ENCODE peak calls at places on chromosomes 5 and 9, in six cellular contexts. W, C, F, V, M and A are unnamed samples.

GRCh38 chr5:96703384-96703910 is 41.3 kb downstream of the CAST start:
- DNase-seq in W (no peak), C (peak), F (no peak), V (peak), M (no peak), A (no peak)

GRCh38 chr5:160539431-160539830 is 117.8 kb downstream of the PTTG1 start:
- DNase-seq in W (no peak), C (no peak), F (peak), V (no peak), M (peak), A (no peak)

GRCh38 chr9:36992501-36993316 is 41.4 kb downstream of the PAX5 start:
- DNase-seq in W (peak), C (no peak), F (no peak), V (no peak), M (no peak), A (peak)

GRCh38 chr9:38087934-38088925 is 19.2 kb upstream of the SHB start:
- DNase-seq in W (peak), C (peak), F (no peak), V (peak), M (peak), A (no peak)

GRCh38 chr5:52710972-52711596 is 76.6 kb upstream of the ITGA1 start:
- DNase-seq in W (no peak), C (no peak), F (no peak), V (peak), M (no peak), A (no peak)

GRCh38 chr9:99634185-99634584 is 187.5 kb upstream of the NR4A3 start:
- DNase-seq in W (peak), C (no peak), F (no peak), V (no peak), M (no peak), A (no peak)

GRCh38 chr5:89338935-89339334 is 456.0 kb upstream of the MEF2C start:
- DNase-seq in W (peak), C (no peak), F (peak), V (peak), M (peak), A (peak)

GRCh38 chr5:89471115-89471514 is 588.1 kb upstream of the MEF2C start:
- DNase-seq in W (no peak), C (no peak), F (no peak), V (no peak), M (no peak), A (no peak)

GRCh38 chr5:38672059-38672791 is 115.8 kb upstream of the LIFR start:
- DNase-seq in W (peak), C (no peak), F (peak), V (peak), M (peak), A (no peak)

GRCh38 chr5:43389679-43390329 is 22.4 kb downstream of the CCL28 start:
- DNase-seq in W (peak), C (peak), F (peak), V (peak), M (peak), A (peak)

GRCh38 chr9:5958273-5958672 is 57.2 kb downstream of the RANBP6 start:
- DNase-seq in W (no peak), C (no peak), F (no peak), V (no peak), M (no peak), A (no peak)

GRCh38 chr5:127111112-127111511 is 37.8 kb upstream of the C5orf63 start:
- DNase-seq in W (no peak), C (no peak), F (no peak), V (no peak), M (no peak), A (no peak)

GRCh38 chr5:17169507-17169906 is 47.9 kb upstream of the BASP1 start:
- DNase-seq in W (peak), C (no peak), F (peak), V (peak), M (no peak), A (no peak)

GRCh38 chr5:24363789-24364534 is 280.8 kb downstream of the CDH10 start:
- DNase-seq in W (no peak), C (no peak), F (no peak), V (no peak), M (peak), A (no peak)

GRCh38 chr9:75101004-75101601 is 12.8 kb downstream of the OSTF1 start:
- DNase-seq in W (no peak), C (no peak), F (no peak), V (no peak), M (no peak), A (no peak)

GRCh38 chr9:4237748-4238511 is 61.9 kb downstream of the GLIS3 start:
- DNase-seq in W (no peak), C (no peak), F (peak), V (no peak), M (no peak), A (no peak)

GRCh38 chr5:141944086-141944485 is 13.9 kb downstream of the PCDH12 start:
- DNase-seq in W (no peak), C (no peak), F (no peak), V (no peak), M (no peak), A (no peak)

GRCh38 chr9:80177949-80178480 is 606.2 kb downstream of the TLE4 start:
- DNase-seq in W (peak), C (no peak), F (peak), V (no peak), M (no peak), A (no peak)

GRCh38 chr5:717143-717542 is 24.0 kb upstream of the TPPP start:
- DNase-seq in W (no peak), C (no peak), F (no peak), V (peak), M (no peak), A (no peak)

DNA sequence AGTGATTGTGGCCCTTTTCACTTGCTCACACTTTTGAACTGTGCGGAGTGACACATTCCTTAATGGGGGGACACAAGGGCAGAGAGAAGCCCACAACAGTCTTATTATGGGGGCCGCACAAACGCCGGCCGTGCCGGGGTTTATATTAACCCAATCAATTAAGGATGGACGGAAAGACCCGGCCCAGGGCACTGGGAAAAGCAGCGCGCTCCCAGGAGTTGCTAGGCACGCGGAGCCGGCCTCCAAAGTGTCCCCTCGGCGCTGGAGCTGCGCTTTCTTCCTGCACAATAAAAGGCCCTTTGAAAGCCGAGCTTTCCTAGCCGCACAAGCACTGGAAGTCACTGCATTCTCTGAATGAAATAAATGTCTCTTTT is 634.9 kb downstream of the IRX1 start:
- DNase-seq in W (no peak), C (no peak), F (no peak), V (no peak), M (no peak), A (no peak)
- H3K4me3 ChIP-seq in W (no peak), C (no peak), F (no peak), V (no peak), M (no peak), A (no peak)

DNA sequence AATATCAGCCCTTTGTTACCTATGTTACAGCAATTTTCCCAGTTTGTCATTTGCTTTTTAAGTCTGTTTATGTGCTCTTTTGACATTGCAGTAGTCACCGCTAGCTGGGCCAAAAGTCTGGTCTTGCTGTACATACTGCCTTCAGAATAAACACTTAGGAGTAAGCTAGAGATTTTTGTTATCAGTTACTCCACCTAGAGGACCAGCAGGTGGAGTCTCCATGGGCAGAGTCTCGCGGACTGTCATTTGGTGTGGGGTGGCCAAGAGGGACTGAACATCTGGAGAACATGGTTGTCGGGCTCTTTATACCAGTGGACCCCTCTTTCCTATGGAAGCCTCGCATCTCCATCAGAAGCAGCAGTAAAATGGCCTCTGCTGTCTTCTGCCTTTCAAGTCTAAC is 10.8 kb upstream of the MGAT1 start:
- DNase-seq in W (no peak), C (no peak), F (no peak), V (no peak), M (peak), A (no peak)
- TF ChIP-seq CTCF in W (no peak), C (no peak), F (no peak), V (no peak), M (peak), A (no peak)

GRCh38 chr9:68974431-68974830 is 39.5 kb downstream of the PRKACG start:
- DNase-seq in W (no peak), C (no peak), F (no peak), V (no peak), M (no peak), A (no peak)

GRCh38 chr9:68974901-68975300 is 39.0 kb downstream of the PRKACG start:
- DNase-seq in W (no peak), C (no peak), F (no peak), V (no peak), M (no peak), A (no peak)

GRCh38 chr9:68978054-68978453 is 35.9 kb downstream of the PRKACG start:
- DNase-seq in W (no peak), C (no peak), F (no peak), V (no peak), M (no peak), A (no peak)

GRCh38 chr9:68973619-68974018 is 40.3 kb downstream of the PRKACG start:
- DNase-seq in W (no peak), C (no peak), F (no peak), V (no peak), M (no peak), A (no peak)

DNA sequence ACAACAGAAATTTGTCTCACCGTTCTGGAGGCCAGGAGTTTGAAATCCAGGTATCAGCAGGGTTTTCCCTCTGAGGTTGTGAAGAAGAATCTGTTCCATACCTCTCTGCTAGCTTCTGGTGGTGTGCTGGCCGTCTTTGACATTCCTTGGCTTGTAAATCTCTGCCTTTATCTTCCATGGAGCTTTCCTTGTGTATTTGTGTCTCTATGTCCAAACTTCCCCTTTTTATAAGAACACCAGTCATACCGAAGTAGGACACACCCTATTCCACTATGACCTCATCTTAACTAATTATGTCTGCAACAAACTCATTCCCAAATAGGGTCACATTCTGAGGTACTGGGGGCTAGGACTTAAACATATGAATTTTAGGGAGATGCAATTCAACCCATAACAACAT is 38.3 kb downstream of the PRKACG start:
- DNase-seq in W (no peak), C (no peak), F (no peak), V (no peak), M (no peak), A (no peak)
- H3K4me3 ChIP-seq in W (no peak), C (no peak), F (no peak), V (no peak), M (no peak), A (no peak)

GRCh38 chr9:136098844-136099243 is 3.8 kb upstream of the NACC2 start:
- DNase-seq in W (no peak), C (no peak), F (no peak), V (no peak), M (no peak), A (no peak)

GRCh38 chr9:136098210-136098609 is 3.1 kb upstream of the NACC2 start:
- DNase-seq in W (no peak), C (no peak), F (no peak), V (no peak), M (no peak), A (no peak)

GRCh38 chr9:136095028-136095494 is at the start of gene NACC2:
- DNase-seq in W (peak), C (peak), F (peak), V (peak), M (peak), A (no peak)

GRCh38 chr9:136095495-136096058 is 488 bp upstream of the NACC2 start:
- DNase-seq in W (peak), C (no peak), F (no peak), V (peak), M (peak), A (no peak)

GRCh38 chr9:136096505-136097001 is 1.5 kb upstream of the NACC2 start:
- DNase-seq in W (no peak), C (no peak), F (no peak), V (no peak), M (no peak), A (no peak)
- TF ChIP-seq CTCF in W (no peak), C (no peak), F (no peak), V (no peak), M (no peak), A (no peak)

DNA sequence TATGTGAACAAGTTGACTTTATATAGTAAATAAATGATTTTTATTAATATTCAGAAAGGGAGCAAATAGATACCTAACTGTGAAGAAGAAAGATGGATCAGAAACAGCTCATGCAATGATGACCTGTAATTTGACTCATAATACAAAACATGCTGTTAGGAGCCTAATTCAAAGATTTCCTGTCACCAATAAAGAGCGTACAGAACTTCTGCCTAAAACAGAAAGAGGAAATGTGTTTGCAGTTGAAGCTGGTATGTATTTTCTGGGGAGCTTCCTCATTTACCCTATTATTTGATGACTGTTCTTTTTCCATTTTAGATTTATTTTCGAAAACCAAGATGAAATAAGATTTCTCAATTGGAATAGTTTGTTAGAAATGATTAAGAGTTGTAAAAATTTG is 11.4 kb downstream of the YTHDC2 start:
- DNase-seq in W (peak), C (no peak), F (no peak), V (no peak), M (no peak), A (no peak)
- H3K4me3 ChIP-seq in W (no peak), C (no peak), F (no peak), V (no peak), M (no peak), A (no peak)

GRCh38 chr5:145937432-145938250 is 1.3 kb downstream of the SH3RF2 start:
- DNase-seq in W (no peak), C (peak), F (peak), V (no peak), M (peak), A (no peak)

GRCh38 chr5:145941096-145941676 is 4.8 kb downstream of the SH3RF2 start:
- DNase-seq in W (peak), C (no peak), F (peak), V (no peak), M (peak), A (no peak)

GRCh38 chr5:145939532-145940065 is 3.2 kb downstream of the SH3RF2 start:
- DNase-seq in W (no peak), C (no peak), F (no peak), V (no peak), M (no peak), A (no peak)

GRCh38 chr5:145936401-145937131 is at the start of gene SH3RF2:
- DNase-seq in W (peak), C (peak), F (peak), V (peak), M (peak), A (no peak)

DNA sequence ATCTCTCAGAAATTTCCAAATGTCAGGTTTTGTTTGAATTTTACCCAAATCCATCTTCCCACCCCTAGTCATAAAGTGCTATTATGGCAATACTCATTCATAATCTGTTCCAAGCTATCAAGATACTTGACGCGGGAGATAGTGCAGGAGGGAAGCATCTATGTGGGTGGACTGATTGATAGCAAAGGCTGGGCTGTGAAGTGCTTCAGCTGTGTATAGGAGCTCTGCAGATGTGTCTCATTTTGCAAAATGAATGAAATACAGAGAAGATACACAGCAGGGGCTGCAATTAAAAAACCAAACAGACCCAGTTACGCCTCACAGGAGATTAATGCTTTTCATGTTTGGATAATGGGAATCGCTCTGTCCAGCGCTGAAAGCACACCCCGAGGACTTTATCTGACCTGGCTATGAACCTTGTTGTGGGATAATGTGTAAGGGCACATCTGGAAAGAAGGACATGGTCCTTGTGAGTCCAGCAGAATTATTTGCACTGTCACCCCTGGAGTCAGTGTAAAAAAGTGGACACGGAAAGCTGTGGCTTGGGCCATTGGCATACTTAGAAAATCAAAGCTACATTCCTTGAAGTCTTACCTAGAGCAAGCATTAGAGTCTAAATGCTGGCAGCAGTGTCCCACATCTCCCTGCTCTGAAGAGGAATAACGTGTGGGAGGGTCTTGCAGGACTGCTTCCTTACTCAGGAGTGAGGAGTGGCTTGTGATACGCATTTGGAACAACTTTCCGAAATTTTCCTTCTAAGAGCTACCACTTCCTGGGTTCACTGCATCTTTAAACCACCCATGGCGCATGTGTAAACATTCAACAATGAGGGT is 2.5 kb downstream of the SH3RF2 start:
- DNase-seq in W (no peak), C (no peak), F (peak), V (no peak), M (no peak), A (no peak)
- TF ChIP-seq CTCF in W (no peak), C (no peak), F (no peak), V (no peak), M (no peak), A (no peak)

DNA sequence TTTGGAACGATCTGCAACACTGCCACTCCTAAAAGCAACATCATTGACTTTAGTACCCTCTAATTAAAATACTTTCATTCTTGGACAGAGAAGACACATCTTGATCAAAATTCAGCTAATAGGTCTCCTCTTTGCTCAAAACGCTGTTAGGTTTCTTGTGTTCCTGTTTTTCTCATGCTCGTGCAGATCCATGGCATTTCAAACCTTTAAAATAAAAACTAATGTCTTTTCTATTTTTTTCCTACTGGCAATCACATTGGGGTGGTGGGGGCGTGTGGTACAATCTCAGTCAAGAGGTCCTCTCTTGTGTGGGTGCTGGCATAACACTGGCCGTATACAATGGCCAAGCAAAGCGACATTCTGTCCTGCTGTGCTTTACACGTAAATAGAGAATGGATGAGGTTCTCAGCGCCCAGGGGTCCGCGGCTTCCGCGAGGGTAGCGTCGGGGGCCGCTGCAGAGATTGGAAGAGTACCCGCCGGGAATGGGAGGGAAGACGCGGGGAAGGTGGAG is 313 bp upstream of the GPR150 start:
- DNase-seq in W (no peak), C (no peak), F (no peak), V (no peak), M (no peak), A (no peak)
- H3K4me3 ChIP-seq in W (peak), C (peak), F (peak), V (peak), M (no peak), A (peak)

DNA sequence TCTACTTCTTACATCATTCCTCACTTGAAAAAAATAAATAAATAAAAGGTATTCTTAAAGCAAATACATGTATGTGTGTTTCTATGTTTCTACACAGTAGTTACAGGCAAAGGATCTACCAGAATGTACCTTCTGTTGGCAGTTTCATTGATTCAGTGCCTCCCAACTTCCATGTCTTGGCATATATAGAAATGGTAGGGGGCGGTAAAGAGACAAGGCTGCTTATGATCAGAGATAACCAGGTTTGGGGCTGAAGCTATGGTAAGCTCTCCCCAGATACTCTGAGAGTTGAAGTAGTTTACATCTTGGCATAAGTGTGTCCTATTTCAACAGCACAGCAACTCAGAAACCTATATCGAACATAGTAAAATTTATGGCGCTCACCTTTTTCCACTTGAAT is 1075.4 kb upstream of the C9orf72 start:
- DNase-seq in W (no peak), C (no peak), F (no peak), V (no peak), M (peak), A (no peak)
- TF ChIP-seq CTCF in W (no peak), C (no peak), F (no peak), V (peak), M (peak), A (no peak)